ENCODE peak calls at places on chromosome 1, in eight cellular contexts. D, I, P, U, C, T, Y and E are unnamed samples.
A peak's percentile ranks its signal among the peaks of the same experiment; 100 is the strongest.

GRCh38 chr1:8201331-8201861 is 116.5 kb upstream of the SLC45A1 start:
- DNase-seq in D (no peak), I (no peak), P (no peak), U (no peak), C (peak; percentile 42), T (no peak), Y (no peak), E (peak; percentile 36)

GRCh38 chr1:223712856-223713494 is 636 bp downstream of the CAPN2 start:
- DNase-seq in D (peak; percentile 67), I (peak; percentile 65), P (peak; percentile 47), U (no peak), C (no peak), T (no peak), Y (no peak), E (no peak)

GRCh38 chr1:30446100-30446499 is 277.3 kb downstream of the MATN1 start:
- DNase-seq in D (no peak), I (no peak), P (no peak), U (no peak), C (no peak), T (no peak), Y (no peak), E (no peak)

GRCh38 chr1:24849653-24850295 is 80.3 kb downstream of the RUNX3 start:
- DNase-seq in D (no peak), I (no peak), P (peak; percentile 80), U (no peak), C (peak; percentile 53), T (peak; percentile 37), Y (no peak), E (peak; percentile 60)

GRCh38 chr1:33410091-33410701 is 20.7 kb downstream of the PHC2 start:
- DNase-seq in D (no peak), I (no peak), P (no peak), U (peak; percentile 68), C (peak; percentile 51), T (peak; percentile 43), Y (peak; percentile 42), E (peak; percentile 44)

GRCh38 chr1:44557756-44558155 is 116.5 kb downstream of the TMEM53 start:
- DNase-seq in D (no peak), I (no peak), P (no peak), U (peak; percentile 25), C (peak; percentile 17), T (peak; percentile 60), Y (no peak), E (no peak)

GRCh38 chr1:153963850-153964331 is 554 bp upstream of the SLC39A1 start:
- DNase-seq in D (peak; percentile 73), I (no peak), P (no peak), U (peak; percentile 47), C (no peak), T (peak; percentile 90), Y (no peak), E (no peak)

GRCh38 chr1:241747992-241748391 is 95.9 kb downstream of the WDR64 start:
- DNase-seq in D (no peak), I (no peak), P (no peak), U (no peak), C (no peak), T (no peak), Y (no peak), E (no peak)

GRCh38 chr1:245334827-245335490 is 180.2 kb downstream of the KIF26B start:
- DNase-seq in D (no peak), I (no peak), P (peak; percentile 11), U (no peak), C (no peak), T (no peak), Y (no peak), E (no peak)

GRCh38 chr1:214454619-214455396 is 96.6 kb downstream of the PTPN14 start:
- DNase-seq in D (no peak), I (no peak), P (peak; percentile 71), U (peak; percentile 89), C (peak; percentile 69), T (peak; percentile 64), Y (no peak), E (peak; percentile 93)

DNA sequence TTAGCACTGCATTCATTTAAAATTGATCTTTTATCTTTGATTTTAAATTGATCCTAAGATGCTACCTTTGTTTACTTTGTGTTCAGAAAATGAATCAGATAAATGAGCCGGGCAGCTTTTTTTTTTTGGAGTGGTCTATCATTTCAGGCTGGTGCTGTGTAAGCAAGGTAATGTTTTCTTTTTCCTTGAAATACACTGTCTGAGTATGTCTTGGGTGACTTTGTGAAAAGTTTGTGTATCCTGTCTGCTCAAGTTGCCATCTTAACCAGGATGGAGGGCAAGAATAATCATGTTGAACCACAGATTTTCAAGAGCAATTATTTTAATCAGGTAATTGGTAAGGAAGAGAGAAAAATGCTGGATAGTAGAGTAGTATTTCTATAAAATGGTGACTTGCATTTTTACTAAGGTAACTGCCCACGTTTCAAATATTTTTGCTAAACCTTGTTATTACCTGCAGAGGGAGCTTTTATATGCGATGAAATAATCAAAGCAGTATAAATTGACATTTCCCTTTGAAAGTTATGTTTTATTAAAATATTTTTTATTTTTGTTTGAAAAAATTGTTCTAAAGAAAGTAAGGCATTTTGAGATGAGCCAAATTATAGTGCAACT is 11.1 kb downstream of the ADGRL2 start:
- DNase-seq in D (no peak), I (no peak), P (no peak), U (peak; percentile 9), C (peak; percentile 25), T (peak; percentile 43), Y (no peak), E (peak; percentile 5)
- TF ChIP-seq CTCF in D (no peak), I (peak; percentile 18), P (no peak), U (peak; percentile 40), C (peak; percentile 41), T (peak; percentile 57), Y (no peak), E (peak; percentile 20)

GRCh38 chr1:84141177-84142003 is 2.7 kb upstream of the PRKACB start:
- DNase-seq in D (no peak), I (no peak), P (peak; percentile 23), U (peak; percentile 46), C (peak; percentile 48), T (peak; percentile 60), Y (no peak), E (no peak)

GRCh38 chr1:84146375-84147032 is 2.4 kb downstream of the PRKACB start:
- DNase-seq in D (no peak), I (no peak), P (peak; percentile 19), U (peak; percentile 60), C (peak; percentile 79), T (peak; percentile 80), Y (no peak), E (peak; percentile 62)

GRCh38 chr1:84145051-84145450 is 980 bp downstream of the PRKACB start:
- DNase-seq in D (no peak), I (no peak), P (peak; percentile 53), U (no peak), C (no peak), T (peak; percentile 49), Y (no peak), E (no peak)

GRCh38 chr1:84148758-84149157 is 4.7 kb downstream of the PRKACB start:
- DNase-seq in D (no peak), I (no peak), P (no peak), U (no peak), C (no peak), T (no peak), Y (no peak), E (no peak)

DNA sequence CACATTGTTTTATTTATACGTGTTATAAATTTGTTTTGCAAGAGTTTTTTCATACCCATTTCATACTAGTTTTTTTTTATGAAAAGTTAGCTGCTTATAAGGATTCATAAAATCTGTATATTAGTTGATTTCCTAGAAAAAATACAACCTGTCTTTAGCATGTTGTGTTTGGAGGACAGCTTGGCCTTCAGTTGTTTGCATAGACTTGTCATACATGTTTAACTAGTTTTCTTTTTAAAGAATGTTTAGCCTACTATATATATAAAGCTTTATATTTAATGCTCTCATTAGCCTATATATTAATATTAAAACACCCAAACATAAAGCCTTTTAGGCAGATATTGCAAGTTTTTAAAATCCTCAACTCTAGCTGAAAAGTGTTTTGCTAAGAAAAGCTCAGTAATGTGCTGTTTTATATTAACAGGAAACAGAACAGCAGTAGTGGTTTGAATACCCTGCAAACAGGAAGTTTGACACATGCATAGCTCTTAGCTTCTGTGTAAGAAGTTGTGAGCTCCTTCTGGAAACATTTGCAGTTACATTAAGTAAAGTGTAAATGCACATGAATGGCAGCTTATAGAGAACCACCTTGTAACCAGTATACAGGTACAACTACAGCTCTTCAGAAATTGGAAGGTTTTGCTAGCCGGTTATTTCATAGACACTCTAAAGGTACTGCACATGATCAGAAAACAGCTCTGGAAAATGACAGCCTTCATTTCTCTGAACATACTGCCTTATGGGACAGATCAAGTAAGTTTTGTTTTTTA is at the start of gene PRKACB:
- DNase-seq in D (no peak), I (no peak), P (peak; percentile 81), U (peak; percentile 56), C (peak; percentile 75), T (peak; percentile 63), Y (no peak), E (peak; percentile 53)
- H3K4me3 ChIP-seq in D (peak within 1 kb of the TSS; percentile 37), I (peak within 1 kb of the TSS; percentile 17), P (peak within 1 kb of the TSS; percentile 69), U (no peak within 1 kb of the TSS), C (peak within 1 kb of the TSS; percentile 25), T (no peak within 1 kb of the TSS), Y (peak within 1 kb of the TSS; percentile 52), E (no peak within 1 kb of the TSS)

GRCh38 chr1:3419415-3420204 is 34.9 kb upstream of the ARHGEF16 start:
- DNase-seq in D (no peak), I (no peak), P (no peak), U (no peak), C (no peak), T (peak; percentile 82), Y (no peak), E (no peak)

GRCh38 chr1:3418600-3418999 is 35.9 kb upstream of the ARHGEF16 start:
- DNase-seq in D (no peak), I (no peak), P (no peak), U (no peak), C (no peak), T (no peak), Y (no peak), E (no peak)

GRCh38 chr1:3417954-3418353 is 36.5 kb upstream of the ARHGEF16 start:
- DNase-seq in D (no peak), I (no peak), P (no peak), U (no peak), C (no peak), T (no peak), Y (no peak), E (no peak)

GRCh38 chr1:3415260-3415952 is 39.1 kb upstream of the ARHGEF16 start:
- DNase-seq in D (no peak), I (no peak), P (no peak), U (no peak), C (no peak), T (no peak), Y (no peak), E (no peak)

DNA sequence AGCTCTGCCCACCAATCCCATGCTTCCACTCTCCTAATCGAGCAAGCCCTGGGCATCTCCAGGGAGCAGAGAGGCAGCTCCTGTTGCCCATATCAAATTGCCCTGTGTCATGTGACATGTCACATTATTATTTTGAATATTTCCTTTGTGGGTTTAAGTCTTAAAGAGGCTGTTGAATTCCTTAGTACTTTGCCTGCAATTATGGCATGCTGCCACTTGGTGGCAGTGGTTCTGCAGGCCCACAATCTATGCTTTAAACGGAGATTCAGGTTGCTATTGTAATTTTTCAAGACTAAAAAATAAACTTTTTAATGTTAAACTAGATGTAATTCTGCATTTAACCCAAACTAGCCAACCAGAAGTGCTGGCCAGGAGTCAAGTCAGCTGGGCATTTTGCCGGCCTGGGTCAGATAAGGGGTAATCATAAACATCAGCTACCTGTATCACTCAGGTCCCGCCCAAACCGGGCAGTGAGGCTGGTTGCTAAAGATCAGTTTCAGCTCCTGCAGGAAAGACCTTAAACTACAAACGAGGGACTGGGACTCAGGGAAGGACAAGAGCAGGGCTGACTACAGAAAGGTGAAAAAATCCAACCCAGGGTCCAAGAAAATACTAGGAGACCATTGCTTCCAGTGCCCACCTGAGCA is 37.3 kb upstream of the ARHGEF16 start:
- DNase-seq in D (no peak), I (no peak), P (peak; percentile 25), U (no peak), C (no peak), T (peak; percentile 50), Y (no peak), E (no peak)
- TF ChIP-seq CTCF in D (peak; percentile 20), I (no peak), P (peak; percentile 65), U (peak; percentile 29), C (peak; percentile 44), T (peak; percentile 84), Y (peak; percentile 10), E (peak; percentile 9)

GRCh38 chr1:23838401-23838866 is 13.2 kb upstream of the HMGCL start:
- DNase-seq in D (peak; percentile 79), I (peak; percentile 53), P (peak; percentile 87), U (peak; percentile 8), C (peak; percentile 20), T (peak; percentile 49), Y (peak; percentile 7), E (peak; percentile 53)
- H3K4me3 ChIP-seq in D (peak overlapping the region; percentile 47), I (peak overlapping the region; percentile 41), P (peak overlapping the region; percentile 38), U (peak overlapping the region; percentile 29), C (peak overlapping the region; percentile 46), T (peak overlapping the region; percentile 62), Y (peak overlapping the region; percentile 68), E (peak overlapping the region; percentile 48)